ENCODE peak calls at places on chromosome 21, in ten cellular contexts. C, D, S, I, L, X, Y, U, W and V are unnamed samples.

GRCh38 chr21:34935452-34935851 is 113.7 kb downstream of the RUNX1 start:
- DNase-seq in C (no peak), D (no peak), S (no peak), I (peak; percentile 39), L (no peak), X (no peak), Y (no peak), U (no peak), W (no peak), V (peak; percentile 77)

GRCh38 chr21:34885125-34885524 is 164.0 kb downstream of the RUNX1 start:
- DNase-seq in C (no peak), D (no peak), S (no peak), I (no peak), L (no peak), X (no peak), Y (no peak), U (no peak), W (peak; percentile 24), V (no peak)

GRCh38 chr21:35256468-35256988 is 207.4 kb upstream of the RUNX1 start:
- DNase-seq in C (peak; percentile 91), D (no peak), S (peak; percentile 75), I (peak; percentile 99), L (peak; percentile 79), X (peak; percentile 87), Y (no peak), U (no peak), W (peak; percentile 98), V (peak; percentile 99)

GRCh38 chr21:39537571-39537970 is 75.2 kb upstream of the B3GALT5 start:
- DNase-seq in C (no peak), D (no peak), S (no peak), I (no peak), L (no peak), X (no peak), Y (no peak), U (no peak), W (no peak), V (no peak)

GRCh38 chr21:44379991-44380865 is 26.8 kb downstream of the TRPM2 start:
- DNase-seq in C (peak; percentile 36), D (no peak), S (no peak), I (no peak), L (no peak), X (no peak), Y (no peak), U (no peak), W (no peak), V (no peak)

GRCh38 chr21:39484711-39485264 is 33.0 kb downstream of the SH3BGR start:
- DNase-seq in C (no peak), D (no peak), S (no peak), I (peak; percentile 17), L (no peak), X (no peak), Y (no peak), U (no peak), W (no peak), V (no peak)

GRCh38 chr21:34201441-34201838 is 128.1 kb downstream of the MRPS6 start:
- DNase-seq in C (no peak), D (peak; percentile 26), S (no peak), I (no peak), L (no peak), X (no peak), Y (no peak), U (no peak), W (no peak), V (no peak)

GRCh38 chr21:45386728-45387371 is 18.1 kb upstream of the COL18A1 start:
- DNase-seq in C (peak; percentile 79), D (peak; percentile 34), S (no peak), I (peak; percentile 90), L (peak; percentile 54), X (no peak), Y (peak; percentile 80), U (no peak), W (peak; percentile 75), V (peak; percentile 56)

GRCh38 chr21:44528634-44528995 is 11.4 kb downstream of the KRTAP10-1 start:
- DNase-seq in C (peak; percentile 22), D (no peak), S (no peak), I (no peak), L (no peak), X (no peak), Y (no peak), U (no peak), W (no peak), V (no peak)

GRCh38 chr21:44736291-44737004 is 25.1 kb upstream of the TSPEAR start:
- DNase-seq in C (peak; percentile 57), D (no peak), S (no peak), I (no peak), L (peak; percentile 78), X (peak; percentile 82), Y (no peak), U (no peak), W (peak; percentile 93), V (no peak)

GRCh38 chr21:26506951-26507350 is 66.1 kb downstream of the CYYR1 start:
- DNase-seq in C (no peak), D (no peak), S (no peak), I (peak; percentile 54), L (no peak), X (no peak), Y (no peak), U (no peak), W (peak; percentile 80), V (peak; percentile 86)

GRCh38 chr21:15625363-15625762 is 104.4 kb upstream of the USP25 start:
- DNase-seq in C (no peak), D (no peak), S (no peak), I (no peak), L (no peak), X (no peak), Y (no peak), U (no peak), W (no peak), V (peak; percentile 44)

GRCh38 chr21:33754493-33754892 is 112.2 kb downstream of the ITSN1 start:
- DNase-seq in C (no peak), D (no peak), S (no peak), I (no peak), L (no peak), X (no peak), Y (no peak), U (no peak), W (no peak), V (no peak)

GRCh38 chr21:46055863-46056281 is 42.0 kb upstream of the COL6A2 start:
- DNase-seq in C (peak; percentile 89), D (no peak), S (no peak), I (peak; percentile 59), L (no peak), X (no peak), Y (no peak), U (no peak), W (no peak), V (no peak)

GRCh38 chr21:44999428-44999971 is 59.7 kb downstream of the SLX9 start:
- DNase-seq in C (peak; percentile 69), D (peak; percentile 5), S (no peak), I (no peak), L (peak; percentile 37), X (no peak), Y (peak; percentile 68), U (no peak), W (no peak), V (no peak)

GRCh38 chr21:14259669-14260458 is 43.9 kb downstream of the RBM11 start:
- DNase-seq in C (no peak), D (no peak), S (no peak), I (peak; percentile 28), L (no peak), X (no peak), Y (no peak), U (no peak), W (peak; percentile 72), V (peak; percentile 43)

GRCh38 chr21:14901482-14901958 is 163.3 kb downstream of the NRIP1 start:
- DNase-seq in C (no peak), D (no peak), S (no peak), I (peak; percentile 99), L (no peak), X (no peak), Y (no peak), U (no peak), W (peak; percentile 84), V (peak; percentile 86)

GRCh38 chr21:25005388-25005787 is 601.9 kb downstream of the MRPL39 start:
- DNase-seq in C (no peak), D (no peak), S (no peak), I (peak; percentile 27), L (no peak), X (no peak), Y (no peak), U (no peak), W (peak; percentile 9), V (no peak)
- H3K9me3 ChIP-seq in C (peaks cover 3% of the 10 kb centered on the region), D (no peaks in the 10 kb centered on the region), S (no peaks in the 10 kb centered on the region), I (no peaks in the 10 kb centered on the region), L (peaks cover 7% of the 10 kb centered on the region), X (no peaks in the 10 kb centered on the region), Y (peaks cover 13% of the 10 kb centered on the region), U (no peaks in the 10 kb centered on the region), W (no peaks in the 10 kb centered on the region), V (peaks cover 28% of the 10 kb centered on the region)

GRCh38 chr21:18274370-18274769 is 29.7 kb downstream of the CHODL start:
- DNase-seq in C (no peak), D (no peak), S (no peak), I (no peak), L (no peak), X (no peak), Y (no peak), U (no peak), W (no peak), V (no peak)
- H3K4me1 ChIP-seq in C (no peaks in the 10 kb centered on the region), D (no peaks in the 10 kb centered on the region), S (no peaks in the 10 kb centered on the region), I (no peaks in the 10 kb centered on the region), L (no peaks in the 10 kb centered on the region), X (no peaks in the 10 kb centered on the region), Y (no peaks in the 10 kb centered on the region), U (no peaks in the 10 kb centered on the region), W (no peaks in the 10 kb centered on the region), V (no peaks in the 10 kb centered on the region)

DNA sequence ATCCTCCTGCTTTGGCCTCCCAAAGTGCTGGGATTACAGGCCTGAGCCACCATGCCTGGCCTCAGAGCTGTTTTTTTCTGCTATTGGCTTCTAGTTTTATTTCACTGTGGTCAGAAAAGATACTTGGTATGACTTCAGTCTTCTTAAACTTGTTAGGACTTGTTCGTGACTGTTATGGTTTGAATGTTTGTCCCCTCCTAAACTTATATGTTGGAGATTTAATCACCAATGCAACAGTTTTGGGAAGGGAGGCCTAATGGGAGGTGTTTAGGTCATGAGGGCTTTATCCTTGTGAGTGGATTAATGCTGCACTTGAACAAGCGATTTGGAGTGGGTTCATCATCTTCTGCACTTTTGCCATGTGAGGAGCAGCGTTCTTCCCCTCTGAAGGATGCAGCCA is 24.5 kb upstream of the SOD1 start:
- DNase-seq in C (no peak), D (no peak), S (no peak), I (no peak), L (no peak), X (no peak), Y (no peak), U (no peak), W (no peak), V (peak; percentile 63)
- H3K4me3 ChIP-seq in C (no peak overlapping the region), D (no peak overlapping the region), S (no peak overlapping the region), I (no peak overlapping the region), L (no peak overlapping the region), X (no peak overlapping the region), Y (no peak overlapping the region), U (no peak overlapping the region), W (no peak overlapping the region), V (no peak overlapping the region)

DNA sequence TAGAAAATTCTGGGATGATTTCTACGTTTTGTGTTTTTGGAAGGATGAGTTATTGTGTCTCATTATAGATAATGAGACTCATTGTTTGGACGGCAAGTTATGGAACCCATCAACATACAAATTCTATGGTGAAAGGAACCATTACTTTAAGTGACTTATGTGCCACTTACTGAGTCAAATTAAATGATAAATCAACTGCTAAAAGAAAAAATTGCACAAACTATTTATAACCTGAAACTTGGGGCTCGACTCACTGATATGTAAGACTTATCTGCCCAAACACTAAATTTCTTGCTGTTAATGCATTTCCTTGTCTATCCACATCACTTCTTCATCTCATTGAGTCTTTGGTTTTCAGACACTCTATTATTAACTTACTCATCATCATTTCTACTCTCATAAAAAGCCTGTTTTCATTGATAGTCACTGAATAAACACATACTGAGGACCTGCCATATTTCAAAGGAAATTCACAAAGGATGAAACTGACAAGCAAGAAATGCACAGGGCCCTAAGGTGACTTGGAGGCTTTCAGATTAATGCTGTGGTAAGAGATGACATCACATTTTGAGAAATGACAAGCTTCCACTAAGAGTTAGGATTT is 872.7 kb upstream of the ADAMTS5 start:
- DNase-seq in C (no peak), D (no peak), S (no peak), I (no peak), L (no peak), X (no peak), Y (no peak), U (no peak), W (peak; percentile 14), V (no peak)
- H3K9me3 ChIP-seq in C (no peaks in the 10 kb centered on the region), D (no peaks in the 10 kb centered on the region), S (no peaks in the 10 kb centered on the region), I (no peaks in the 10 kb centered on the region), L (no peaks in the 10 kb centered on the region), X (no peaks in the 10 kb centered on the region), Y (peaks cover 9% of the 10 kb centered on the region), U (no peaks in the 10 kb centered on the region), W (no peaks in the 10 kb centered on the region), V (no peaks in the 10 kb centered on the region)